ENCODE peak calls at places on chromosomes 4 and X, in six cellular contexts. One of them, this sample, is unnamed. For H3K27me3, the result is how much of the 10 kb centered on the place peaks cover.

GRCh38 chrX:108167211-108167872 is 75.8 kb downstream of the ATG4A start:
- DNase-seq in BJ: no peak
- DNase-seq in cardiac muscle cell: no peak
- DNase-seq in SK-N-SH: no peak
- DNase-seq in sigmoid colon: no peak
- DNase-seq in Panc1: no peak
- DNase-seq in this sample: no peak

GRCh38 chr4:122758033-122758432 is 25.5 kb downstream of the BBS12 start:
- DNase-seq in BJ: no peak
- DNase-seq in cardiac muscle cell: peak
- DNase-seq in SK-N-SH: peak
- DNase-seq in sigmoid colon: no peak
- DNase-seq in Panc1: peak
- DNase-seq in this sample: no peak

GRCh38 chr4:154622598-154622997 is 10.1 kb upstream of the FGG start:
- DNase-seq in BJ: no peak
- DNase-seq in cardiac muscle cell: peak
- DNase-seq in SK-N-SH: peak
- DNase-seq in sigmoid colon: no peak
- DNase-seq in Panc1: no peak
- DNase-seq in this sample: no peak

GRCh38 chr4:7101692-7102515 is 34.0 kb upstream of the GRPEL1 start:
- DNase-seq in BJ: no peak
- DNase-seq in cardiac muscle cell: peak
- DNase-seq in SK-N-SH: peak
- DNase-seq in sigmoid colon: peak
- DNase-seq in Panc1: no peak
- DNase-seq in this sample: no peak

GRCh38 chr4:54095110-54095800 is 4.7 kb upstream of the GSX2 start:
- DNase-seq in BJ: no peak
- DNase-seq in cardiac muscle cell: no peak
- DNase-seq in SK-N-SH: no peak
- DNase-seq in sigmoid colon: no peak
- DNase-seq in Panc1: no peak
- DNase-seq in this sample: no peak

GRCh38 chr4:185748901-185749390 is 63.0 kb downstream of the SORBS2 start:
- DNase-seq in BJ: no peak
- DNase-seq in cardiac muscle cell: no peak
- DNase-seq in SK-N-SH: no peak
- DNase-seq in sigmoid colon: no peak
- DNase-seq in Panc1: no peak
- DNase-seq in this sample: no peak

GRCh38 chr4:139522457-139522856 is 33.6 kb downstream of the SETD7 start:
- DNase-seq in BJ: no peak
- DNase-seq in cardiac muscle cell: no peak
- DNase-seq in SK-N-SH: no peak
- DNase-seq in sigmoid colon: no peak
- DNase-seq in Panc1: no peak
- DNase-seq in this sample: no peak

GRCh38 chr4:119113033-119113655 is 22.5 kb upstream of the MYOZ2 start:
- DNase-seq in BJ: peak
- DNase-seq in cardiac muscle cell: no peak
- DNase-seq in SK-N-SH: no peak
- DNase-seq in sigmoid colon: no peak
- DNase-seq in Panc1: no peak
- DNase-seq in this sample: no peak

GRCh38 chr4:25865586-25865985 is 2.8 kb upstream of the SEL1L3 start:
- DNase-seq in BJ: no peak
- DNase-seq in cardiac muscle cell: no peak
- DNase-seq in SK-N-SH: no peak
- DNase-seq in sigmoid colon: no peak
- DNase-seq in Panc1: no peak
- DNase-seq in this sample: no peak

GRCh38 chr4:109723110-109723509 is 6.8 kb downstream of the PLA2G12A start:
- DNase-seq in BJ: no peak
- DNase-seq in cardiac muscle cell: no peak
- DNase-seq in SK-N-SH: no peak
- DNase-seq in sigmoid colon: no peak
- DNase-seq in Panc1: no peak
- DNase-seq in this sample: no peak

GRCh38 chr4:86834901-86835300 is 14.3 kb downstream of the SLC10A6 start:
- DNase-seq in BJ: peak
- DNase-seq in cardiac muscle cell: no peak
- DNase-seq in SK-N-SH: no peak
- DNase-seq in sigmoid colon: no peak
- DNase-seq in Panc1: no peak
- DNase-seq in this sample: no peak

GRCh38 chr4:11488657-11489448 is 60.2 kb upstream of the HS3ST1 start:
- DNase-seq in BJ: no peak
- DNase-seq in cardiac muscle cell: no peak
- DNase-seq in SK-N-SH: no peak
- DNase-seq in sigmoid colon: no peak
- DNase-seq in Panc1: no peak
- DNase-seq in this sample: no peak

GRCh38 chrX:20519826-20520225 is 253.1 kb upstream of the RPS6KA3 start:
- DNase-seq in BJ: no peak
- DNase-seq in cardiac muscle cell: no peak
- DNase-seq in SK-N-SH: no peak
- DNase-seq in sigmoid colon: no peak
- DNase-seq in Panc1: no peak
- DNase-seq in this sample: no peak

GRCh38 chrX:140712413-140713173 is 3.0 kb downstream of the LINC00632 start:
- DNase-seq in BJ: no peak
- DNase-seq in cardiac muscle cell: peak
- DNase-seq in SK-N-SH: peak
- DNase-seq in sigmoid colon: peak
- DNase-seq in Panc1: no peak
- DNase-seq in this sample: peak

GRCh38 chr4:52842788-52843187 is 19.3 kb upstream of the RASL11B start:
- DNase-seq in BJ: no peak
- DNase-seq in cardiac muscle cell: no peak
- DNase-seq in SK-N-SH: no peak
- DNase-seq in sigmoid colon: no peak
- DNase-seq in Panc1: no peak
- DNase-seq in this sample: no peak

GRCh38 chr4:188934320-188934975 is 795.2 kb downstream of the TRIML1 start:
- DNase-seq in BJ: no peak
- DNase-seq in cardiac muscle cell: no peak
- DNase-seq in SK-N-SH: no peak
- DNase-seq in sigmoid colon: no peak
- DNase-seq in Panc1: peak
- DNase-seq in this sample: no peak

GRCh38 chr4:120769227-120769626 is 153.3 kb downstream of the PRDM5 start:
- DNase-seq in BJ: no peak
- DNase-seq in cardiac muscle cell: no peak
- DNase-seq in SK-N-SH: no peak
- DNase-seq in sigmoid colon: no peak
- DNase-seq in Panc1: no peak
- DNase-seq in this sample: no peak

GRCh38 chr4:61541474-61541873 is 341.3 kb downstream of the ADGRL3 start:
- DNase-seq in BJ: no peak
- DNase-seq in cardiac muscle cell: peak
- DNase-seq in SK-N-SH: no peak
- DNase-seq in sigmoid colon: no peak
- DNase-seq in Panc1: no peak
- DNase-seq in this sample: no peak

GRCh38 chrX:47849776-47850175 is 13.1 kb downstream of the ZNF81 start:
- DNase-seq in BJ: no peak
- DNase-seq in cardiac muscle cell: no peak
- DNase-seq in SK-N-SH: no peak
- DNase-seq in sigmoid colon: no peak
- DNase-seq in Panc1: no peak
- DNase-seq in this sample: no peak

GRCh38 chr4:164779811-164780216 is 25.9 kb downstream of the SMIM31 start:
- DNase-seq in BJ: no peak
- DNase-seq in cardiac muscle cell: peak
- DNase-seq in SK-N-SH: peak
- DNase-seq in sigmoid colon: no peak
- DNase-seq in Panc1: no peak
- DNase-seq in this sample: no peak

GRCh38 chrX:66074920-66075879 is 35.3 kb upstream of the VSIG4 start:
- DNase-seq in BJ: no peak
- DNase-seq in cardiac muscle cell: no peak
- DNase-seq in SK-N-SH: no peak
- DNase-seq in sigmoid colon: peak
- DNase-seq in Panc1: no peak
- DNase-seq in this sample: no peak

GRCh38 chrX:155048997-155049619 is 21.8 kb downstream of the CMC4 start:
- DNase-seq in BJ: no peak
- DNase-seq in cardiac muscle cell: peak
- DNase-seq in SK-N-SH: peak
- DNase-seq in sigmoid colon: peak
- DNase-seq in Panc1: no peak
- DNase-seq in this sample: no peak

GRCh38 chr4:80097395-80098177 is 24.6 kb upstream of the ANTXR2 start:
- DNase-seq in BJ: peak
- DNase-seq in cardiac muscle cell: no peak
- DNase-seq in SK-N-SH: peak
- DNase-seq in sigmoid colon: peak
- DNase-seq in Panc1: no peak
- DNase-seq in this sample: no peak

GRCh38 chr4:181559637-181560036 is 683.6 kb upstream of the TENM3 start:
- DNase-seq in BJ: no peak
- DNase-seq in cardiac muscle cell: no peak
- DNase-seq in SK-N-SH: no peak
- DNase-seq in sigmoid colon: no peak
- DNase-seq in Panc1: no peak
- DNase-seq in this sample: no peak

GRCh38 chr4:177759714-177760113 is 317.5 kb upstream of the AGA start:
- DNase-seq in BJ: no peak
- DNase-seq in cardiac muscle cell: no peak
- DNase-seq in SK-N-SH: no peak
- DNase-seq in sigmoid colon: no peak
- DNase-seq in Panc1: no peak
- DNase-seq in this sample: no peak

GRCh38 chrX:38206542-38206941 is 14.1 kb downstream of the SRPX start:
- DNase-seq in BJ: no peak
- DNase-seq in cardiac muscle cell: no peak
- DNase-seq in SK-N-SH: no peak
- DNase-seq in sigmoid colon: no peak
- DNase-seq in Panc1: no peak
- DNase-seq in this sample: no peak

DNA sequence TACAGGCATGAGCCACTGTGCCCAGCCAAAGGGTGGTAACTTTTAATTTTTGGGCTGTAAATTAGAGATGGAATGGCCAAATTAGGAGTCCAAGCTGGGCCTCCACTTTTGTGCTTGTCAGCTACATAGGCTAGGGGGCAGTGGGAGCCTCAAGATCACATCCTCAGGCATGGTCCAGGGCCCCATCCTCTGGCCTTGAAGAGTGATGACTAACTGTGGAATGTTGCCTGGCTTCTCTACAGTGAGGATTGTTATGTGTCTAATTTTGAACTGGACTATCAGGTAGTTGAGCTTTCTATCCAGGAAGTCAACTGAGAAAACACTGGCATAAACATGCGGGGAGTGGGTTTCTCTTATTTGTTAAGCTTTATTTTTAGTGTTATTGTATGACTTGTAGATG is 33.0 kb downstream of the CCNG2 start:
- DNase-seq in BJ: no peak
- DNase-seq in cardiac muscle cell: no peak
- DNase-seq in SK-N-SH: no peak
- DNase-seq in sigmoid colon: no peak
- DNase-seq in Panc1: no peak
- DNase-seq in this sample: no peak
- H3K27me3 ChIP-seq in BJ: under half
- H3K27me3 ChIP-seq in cardiac muscle cell: under half
- H3K27me3 ChIP-seq in SK-N-SH: under half
- H3K27me3 ChIP-seq in sigmoid colon: under half
- H3K27me3 ChIP-seq in Panc1: under half
- H3K27me3 ChIP-seq in this sample: under half

DNA sequence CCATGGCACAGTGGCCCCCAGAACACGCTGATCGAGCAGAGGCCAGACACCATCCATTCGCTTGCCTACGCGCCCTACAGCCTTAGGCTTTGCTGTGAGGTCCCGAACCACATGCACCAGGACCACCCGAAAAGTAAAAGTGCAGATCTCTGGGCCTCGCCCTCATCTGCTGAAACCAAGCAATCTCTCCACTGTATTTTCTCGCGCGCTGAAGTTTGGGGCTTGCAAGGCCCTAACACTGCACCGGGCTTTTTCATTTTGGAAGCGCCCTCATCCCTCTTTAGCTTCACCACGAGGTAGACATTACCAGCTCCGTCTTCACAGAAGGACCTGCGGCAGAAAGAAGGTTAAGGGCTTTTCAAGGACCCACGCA is 21.2 kb downstream of the NKX3-2 start:
- DNase-seq in BJ: no peak
- DNase-seq in cardiac muscle cell: no peak
- DNase-seq in SK-N-SH: no peak
- DNase-seq in sigmoid colon: no peak
- DNase-seq in Panc1: no peak
- DNase-seq in this sample: no peak
- H3K27me3 ChIP-seq in BJ: under half
- H3K27me3 ChIP-seq in cardiac muscle cell: half or more
- H3K27me3 ChIP-seq in SK-N-SH: half or more
- H3K27me3 ChIP-seq in sigmoid colon: half or more
- H3K27me3 ChIP-seq in Panc1: under half
- H3K27me3 ChIP-seq in this sample: under half

DNA sequence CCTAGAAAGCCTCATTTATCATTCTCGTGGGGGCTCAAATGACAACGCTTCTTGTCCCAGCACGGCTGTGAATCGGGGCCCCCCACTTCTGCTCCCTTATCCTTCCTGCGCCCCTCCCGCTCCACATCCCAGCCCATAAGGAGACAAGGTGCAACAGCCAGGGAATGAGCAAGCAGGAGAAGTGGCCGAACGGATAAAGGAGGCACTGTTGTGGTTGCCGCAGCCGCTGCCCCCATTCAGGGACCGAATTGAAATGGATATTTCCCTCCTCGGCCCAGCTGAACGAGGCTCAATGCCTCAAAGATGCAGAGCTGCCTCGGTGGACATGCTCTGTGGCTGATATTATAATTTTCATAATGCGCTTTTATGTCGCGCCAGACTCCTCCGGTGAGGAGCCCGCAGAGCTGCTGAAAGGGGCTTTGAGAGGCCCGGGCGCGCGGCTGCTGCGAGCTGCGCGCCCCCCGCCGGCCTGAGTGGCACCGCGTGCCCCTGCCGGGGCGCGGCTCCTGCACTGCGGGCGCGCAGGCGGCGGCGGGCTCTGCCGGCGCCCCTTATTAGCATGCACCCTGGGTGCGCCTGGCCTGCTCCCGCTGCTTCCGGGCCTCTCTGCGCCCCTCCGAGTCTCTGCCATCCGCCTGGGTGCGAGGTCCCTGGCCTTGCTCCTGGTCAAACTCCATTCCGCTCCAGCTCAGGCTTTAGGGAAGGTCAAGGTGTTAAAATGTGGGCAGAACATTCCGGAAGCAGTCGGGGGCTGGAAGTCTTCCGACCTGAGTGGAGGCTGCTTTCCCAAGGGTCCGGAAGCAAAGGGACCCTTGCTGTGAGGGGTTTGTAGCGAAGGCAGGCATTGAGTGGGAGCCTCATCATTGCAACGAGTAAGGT is 68.2 kb upstream of the TMEM33 start:
- DNase-seq in BJ: no peak
- DNase-seq in cardiac muscle cell: peak
- DNase-seq in SK-N-SH: no peak
- DNase-seq in sigmoid colon: no peak
- DNase-seq in Panc1: no peak
- DNase-seq in this sample: no peak
- H3K27me3 ChIP-seq in BJ: under half
- H3K27me3 ChIP-seq in cardiac muscle cell: half or more
- H3K27me3 ChIP-seq in SK-N-SH: under half
- H3K27me3 ChIP-seq in sigmoid colon: half or more
- H3K27me3 ChIP-seq in Panc1: under half
- H3K27me3 ChIP-seq in this sample: under half

GRCh38 chr4:16100833-16101232 is 17.0 kb upstream of the PROM1 start:
- DNase-seq in BJ: no peak
- DNase-seq in cardiac muscle cell: no peak
- DNase-seq in SK-N-SH: peak
- DNase-seq in sigmoid colon: no peak
- DNase-seq in Panc1: no peak
- DNase-seq in this sample: no peak
- H3K27me3 ChIP-seq in BJ: under half
- H3K27me3 ChIP-seq in cardiac muscle cell: under half
- H3K27me3 ChIP-seq in SK-N-SH: under half
- H3K27me3 ChIP-seq in sigmoid colon: under half
- H3K27me3 ChIP-seq in Panc1: under half
- H3K27me3 ChIP-seq in this sample: under half